ENCODE peak calls at places on chromosomes 16 and 17, in nine cellular contexts. One of them, this sample, is unnamed.

GRCh38 chr16:29729116-29729521 is 16.7 kb downstream of the C16orf54 start:
- DNase-seq in activated CD4-positive, alpha-beta T cell treated with anti-CD3 and anti-CD28 coated beads for 4 hours: no peak
- DNase-seq in amygdala: no peak
- DNase-seq in MCF 10A: peak; percentile 68
- DNase-seq in adipocyte: peak; percentile 71
- DNase-seq in testis: no peak
- DNase-seq in erythroblast: peak; percentile 39
- DNase-seq in myocyte: peak; percentile 75
- DNase-seq in A172: peak; percentile 65
- DNase-seq in this sample: no peak

GRCh38 chr16:371729-372521 is 1.6 kb upstream of the MRPL28 start:
- DNase-seq in activated CD4-positive, alpha-beta T cell treated with anti-CD3 and anti-CD28 coated beads for 4 hours: no peak
- DNase-seq in amygdala: no peak
- DNase-seq in MCF 10A: no peak
- DNase-seq in adipocyte: no peak
- DNase-seq in testis: peak; percentile 87
- DNase-seq in erythroblast: no peak
- DNase-seq in myocyte: no peak
- DNase-seq in A172: no peak
- DNase-seq in this sample: no peak

GRCh38 chr17:324151-324571 is 28.4 kb downstream of the RPH3AL start:
- DNase-seq in activated CD4-positive, alpha-beta T cell treated with anti-CD3 and anti-CD28 coated beads for 4 hours: no peak
- DNase-seq in amygdala: no peak
- DNase-seq in MCF 10A: no peak
- DNase-seq in adipocyte: no peak
- DNase-seq in testis: no peak
- DNase-seq in erythroblast: no peak
- DNase-seq in myocyte: no peak
- DNase-seq in A172: no peak
- DNase-seq in this sample: no peak

GRCh38 chr17:77352996-77353395 is 212.2 kb downstream of the SEC14L1 start:
- DNase-seq in activated CD4-positive, alpha-beta T cell treated with anti-CD3 and anti-CD28 coated beads for 4 hours: no peak
- DNase-seq in amygdala: no peak
- DNase-seq in MCF 10A: no peak
- DNase-seq in adipocyte: no peak
- DNase-seq in testis: peak; percentile 4
- DNase-seq in erythroblast: no peak
- DNase-seq in myocyte: no peak
- DNase-seq in A172: no peak
- DNase-seq in this sample: no peak

GRCh38 chr16:57446530-57447141 is 549 bp downstream of the CIAPIN1 start:
- DNase-seq in activated CD4-positive, alpha-beta T cell treated with anti-CD3 and anti-CD28 coated beads for 4 hours: peak; percentile 14
- DNase-seq in amygdala: no peak
- DNase-seq in MCF 10A: peak; percentile 38
- DNase-seq in adipocyte: peak; percentile 69
- DNase-seq in testis: peak; percentile 38
- DNase-seq in erythroblast: peak; percentile 72
- DNase-seq in myocyte: peak; percentile 65
- DNase-seq in A172: peak; percentile 54
- DNase-seq in this sample: no peak

GRCh38 chr17:50177983-50178834 is 12.4 kb downstream of the SGCA start:
- DNase-seq in activated CD4-positive, alpha-beta T cell treated with anti-CD3 and anti-CD28 coated beads for 4 hours: peak; percentile 49
- DNase-seq in amygdala: peak; percentile 39
- DNase-seq in MCF 10A: peak; percentile 98
- DNase-seq in adipocyte: peak; percentile 95
- DNase-seq in testis: peak; percentile 73
- DNase-seq in erythroblast: peak; percentile 50
- DNase-seq in myocyte: peak; percentile 97
- DNase-seq in A172: peak; percentile 99
- DNase-seq in this sample: peak; percentile 36

GRCh38 chr17:74452027-74452840 is 14.2 kb upstream of the CD300A start:
- DNase-seq in activated CD4-positive, alpha-beta T cell treated with anti-CD3 and anti-CD28 coated beads for 4 hours: no peak
- DNase-seq in amygdala: no peak
- DNase-seq in MCF 10A: no peak
- DNase-seq in adipocyte: no peak
- DNase-seq in testis: no peak
- DNase-seq in erythroblast: peak; percentile 19
- DNase-seq in myocyte: peak; percentile 21
- DNase-seq in A172: peak; percentile 55
- DNase-seq in this sample: no peak

GRCh38 chr17:73316919-73317505 is 5.2 kb upstream of the CDC42EP4 start:
- DNase-seq in activated CD4-positive, alpha-beta T cell treated with anti-CD3 and anti-CD28 coated beads for 4 hours: no peak
- DNase-seq in amygdala: no peak
- DNase-seq in MCF 10A: no peak
- DNase-seq in adipocyte: peak; percentile 67
- DNase-seq in testis: no peak
- DNase-seq in erythroblast: no peak
- DNase-seq in myocyte: no peak
- DNase-seq in A172: no peak
- DNase-seq in this sample: no peak

GRCh38 chr17:43723697-43724359 is 34.8 kb downstream of the SOST start:
- DNase-seq in activated CD4-positive, alpha-beta T cell treated with anti-CD3 and anti-CD28 coated beads for 4 hours: no peak
- DNase-seq in amygdala: no peak
- DNase-seq in MCF 10A: peak; percentile 77
- DNase-seq in adipocyte: peak; percentile 79
- DNase-seq in testis: no peak
- DNase-seq in erythroblast: no peak
- DNase-seq in myocyte: peak; percentile 97
- DNase-seq in A172: peak; percentile 94
- DNase-seq in this sample: no peak

GRCh38 chr17:76238847-76239537 is 1.3 kb downstream of the RNF157 start:
- DNase-seq in activated CD4-positive, alpha-beta T cell treated with anti-CD3 and anti-CD28 coated beads for 4 hours: no peak
- DNase-seq in amygdala: no peak
- DNase-seq in MCF 10A: no peak
- DNase-seq in adipocyte: no peak
- DNase-seq in testis: no peak
- DNase-seq in erythroblast: no peak
- DNase-seq in myocyte: no peak
- DNase-seq in A172: no peak
- DNase-seq in this sample: no peak

GRCh38 chr17:6473128-6473767 is 29.0 kb downstream of the PIMREG start:
- DNase-seq in activated CD4-positive, alpha-beta T cell treated with anti-CD3 and anti-CD28 coated beads for 4 hours: peak; percentile 68
- DNase-seq in amygdala: peak; percentile 54
- DNase-seq in MCF 10A: peak; percentile 77
- DNase-seq in adipocyte: peak; percentile 84
- DNase-seq in testis: peak; percentile 91
- DNase-seq in erythroblast: peak; percentile 74
- DNase-seq in myocyte: peak; percentile 77
- DNase-seq in A172: peak; percentile 87
- DNase-seq in this sample: peak; percentile 38

GRCh38 chr17:14790518-14790917 is 474.6 kb downstream of the PMP22 start:
- DNase-seq in activated CD4-positive, alpha-beta T cell treated with anti-CD3 and anti-CD28 coated beads for 4 hours: no peak
- DNase-seq in amygdala: no peak
- DNase-seq in MCF 10A: no peak
- DNase-seq in adipocyte: no peak
- DNase-seq in testis: no peak
- DNase-seq in erythroblast: no peak
- DNase-seq in myocyte: no peak
- DNase-seq in A172: no peak
- DNase-seq in this sample: no peak

GRCh38 chr17:50127661-50128361 is 2.1 kb downstream of the SAMD14 start:
- DNase-seq in activated CD4-positive, alpha-beta T cell treated with anti-CD3 and anti-CD28 coated beads for 4 hours: no peak
- DNase-seq in amygdala: no peak
- DNase-seq in MCF 10A: peak; percentile 49
- DNase-seq in adipocyte: no peak
- DNase-seq in testis: no peak
- DNase-seq in erythroblast: no peak
- DNase-seq in myocyte: peak; percentile 45
- DNase-seq in A172: peak; percentile 88
- DNase-seq in this sample: no peak

GRCh38 chr16:2471016-2471652 is at the start of gene NTN3:
- DNase-seq in activated CD4-positive, alpha-beta T cell treated with anti-CD3 and anti-CD28 coated beads for 4 hours: peak; percentile 20
- DNase-seq in amygdala: no peak
- DNase-seq in MCF 10A: no peak
- DNase-seq in adipocyte: peak; percentile 58
- DNase-seq in testis: no peak
- DNase-seq in erythroblast: peak; percentile 75
- DNase-seq in myocyte: no peak
- DNase-seq in A172: no peak
- DNase-seq in this sample: no peak